ENCODE peak calls at places on chromosomes 11 and 22, in nine cellular contexts. D, V, W, Y, N, H, F, S and K are unnamed samples.

GRCh38 chr22:17272511-17272991 is 53.3 kb upstream of the ADA2 start:
- DNase-seq in D (no peak), Y (no peak), W (no peak), S (no peak), V (peak; percentile 27), N (no peak), H (peak; percentile 71), F (no peak), K (no peak)

GRCh38 chr11:132674161-132674560 is 858.1 kb downstream of the OPCML start:
- DNase-seq in D (no peak), H (no peak), W (no peak), F (no peak), Y (no peak), V (no peak), N (no peak), S (no peak), K (no peak)

GRCh38 chr11:67404515-67405195 is 772 bp downstream of the TBC1D10C start:
- DNase-seq in Y (no peak), V (no peak), D (no peak), N (no peak), S (no peak), H (no peak), F (no peak), W (no peak), K (no peak)

GRCh38 chr11:72764503-72764902 is 12.3 kb upstream of the ARAP1 start:
- DNase-seq in Y (no peak), V (no peak), F (peak; percentile 51), N (no peak), W (no peak), D (peak; percentile 70), H (peak; percentile 82), S (no peak), K (no peak)

GRCh38 chr22:32539631-32540449 is 65.2 kb downstream of the FBXO7 start:
- DNase-seq in Y (no peak), F (no peak), D (no peak), S (no peak), W (no peak), N (peak; percentile 75), H (no peak), V (peak; percentile 36), K (no peak)

GRCh38 chr11:8017894-8018741 is 31.0 kb downstream of the EIF3F start:
- DNase-seq in H (peak; percentile 49), N (no peak), S (no peak), Y (peak; percentile 62), F (no peak), V (no peak), D (no peak), W (no peak), K (peak; percentile 47)

GRCh38 chr11:32586576-32587190 is 3.1 kb downstream of the EIF3M start:
- DNase-seq in V (no peak), S (peak; percentile 29), F (no peak), Y (no peak), D (no peak), N (no peak), W (peak; percentile 24), H (no peak), K (no peak)

GRCh38 chr11:129213261-129213660 is 21.1 kb upstream of the ARHGAP32 start:
- DNase-seq in H (no peak), N (no peak), Y (no peak), V (no peak), F (no peak), W (no peak), D (no peak), S (no peak), K (no peak)

GRCh38 chr11:32893091-32893946 is 708 bp downstream of the QSER1 start:
- DNase-seq in D (peak; percentile 43), Y (peak; percentile 82), H (peak; percentile 80), N (peak; percentile 74), F (peak; percentile 67), W (peak; percentile 26), S (no peak), V (peak; percentile 68), K (peak; percentile 46)

DNA sequence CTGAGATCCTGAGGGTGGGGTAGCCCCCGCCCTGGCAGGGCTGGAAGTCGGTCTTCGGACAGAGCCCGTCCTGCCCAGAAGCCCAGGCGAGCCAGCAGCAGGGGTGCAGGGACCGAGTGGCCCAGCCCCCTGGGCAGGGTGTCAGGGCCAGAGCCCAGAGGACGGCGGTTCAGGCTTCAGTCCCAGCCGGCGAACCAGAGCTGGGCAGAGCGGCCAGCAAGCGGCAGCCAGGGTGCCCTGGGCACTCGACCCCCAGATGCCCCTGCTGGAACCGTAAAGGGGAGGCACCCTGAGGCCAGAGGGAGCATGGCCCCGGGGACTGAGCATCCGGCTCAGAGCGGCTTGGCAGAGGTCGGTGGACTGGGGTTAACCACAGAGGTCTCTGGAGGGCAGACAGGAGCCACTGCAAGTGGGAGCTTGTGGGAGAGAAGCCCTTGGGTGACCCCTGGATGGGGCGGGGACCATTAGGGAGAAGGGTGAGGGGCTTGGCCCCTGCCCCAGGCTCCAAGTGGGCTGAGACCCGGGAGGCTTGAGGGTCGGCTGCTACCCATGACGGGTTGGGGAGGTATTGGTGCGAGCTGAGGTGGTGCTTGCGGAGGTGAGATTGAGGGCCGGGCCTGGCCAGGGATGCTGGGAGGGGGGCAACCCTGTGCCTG is 15.9 kb downstream of the LSP1 start:
- DNase-seq in F (no peak), V (no peak), N (peak; percentile 50), Y (no peak), H (no peak), W (no peak), S (no peak), D (no peak), K (peak; percentile 87)
- H3K4me3 ChIP-seq in F (no peak overlapping the region), V (peak overlapping the region; percentile 28), N (peak overlapping the region; percentile 37), Y (peak overlapping the region; percentile 43), H (no peak overlapping the region), W (no peak overlapping the region), S (no peak overlapping the region), D (peak overlapping the region; percentile 41), K (peak overlapping the region; percentile 32)

GRCh38 chr11:14835491-14836105 is 56.4 kb downstream of the CYP2R1 start:
- DNase-seq in H (no peak), Y (no peak), N (no peak), D (no peak), W (peak; percentile 41), S (no peak), F (no peak), V (no peak), K (no peak)

GRCh38 chr11:14842002-14842401 is 50.0 kb downstream of the CYP2R1 start:
- DNase-seq in F (no peak), V (no peak), W (no peak), Y (no peak), D (no peak), S (no peak), N (no peak), H (no peak), K (no peak)

DNA sequence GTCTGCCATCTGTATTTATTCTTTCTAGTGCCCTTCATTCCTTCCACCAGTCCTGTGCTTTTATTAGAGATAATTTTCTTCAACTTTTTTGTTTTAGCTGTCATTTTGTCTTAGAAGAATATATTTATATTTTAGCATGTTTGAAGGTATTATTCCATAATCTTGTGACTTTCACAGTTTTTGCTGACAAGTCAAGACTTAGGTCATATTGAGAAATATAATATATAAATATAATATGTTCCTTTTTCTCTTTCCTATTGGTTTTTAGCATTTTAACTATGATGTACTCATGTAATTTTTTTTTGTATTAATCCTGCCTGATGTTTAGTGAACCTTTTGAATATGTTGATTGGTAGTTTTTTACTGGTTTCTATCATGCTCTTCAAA is 55.9 kb downstream of the CYP2R1 start:
- DNase-seq in F (no peak), D (no peak), W (no peak), N (no peak), S (no peak), H (no peak), V (no peak), Y (no peak), K (no peak)
- H3K36me3 ChIP-seq in F (no peaks in the 10 kb centered on the region), D (no peaks in the 10 kb centered on the region), W (no peaks in the 10 kb centered on the region), N (no peaks in the 10 kb centered on the region), S (no peaks in the 10 kb centered on the region), H (no peaks in the 10 kb centered on the region), V (peaks cover 41% of the 10 kb centered on the region), Y (no peaks in the 10 kb centered on the region), K (no peaks in the 10 kb centered on the region)

GRCh38 chr11:45741032-45741431 is 63.9 kb upstream of the SLC35C1 start:
- DNase-seq in N (no peak), V (no peak), D (no peak), W (no peak), Y (no peak), F (no peak), H (no peak), S (no peak), K (no peak)
- TF ChIP-seq POLR2A in N (no peak), V (no peak), D (no peak), W (no peak), Y (no peak), F (no peak), H (no peak), S (no peak), K (no peak)

GRCh38 chr11:1041936-1042608 is 5.6 kb upstream of the MUC6 start:
- DNase-seq in N (peak; percentile 24), S (no peak), W (no peak), Y (no peak), D (peak; percentile 84), F (peak; percentile 80), V (peak; percentile 38), H (no peak), K (peak; percentile 5)
- H3K4me3 ChIP-seq in N (no peak overlapping the region), S (no peak overlapping the region), W (no peak overlapping the region), Y (no peak overlapping the region), D (no peak overlapping the region), F (no peak overlapping the region), V (no peak overlapping the region), H (no peak overlapping the region), K (no peak overlapping the region)